ENCODE peak calls at places on chromosomes 6 and 20, in seven cellular contexts. X is PC-3, P is SK-N-SH, M is hepatocyte, L is Karpas-422, K is MM.1S, T is GM23248. G is an unnamed sample.

GRCh38 chr6:11632231-11632630 is 94.7 kb downstream of the TMEM170B start:
- DNase-seq in X (peak; percentile 70), P (no peak), M (peak; percentile 71), L (no peak), K (no peak), T (peak; percentile 19), G (no peak)

GRCh38 chr6:5996701-5997419 is 9.9 kb downstream of the NRN1 start:
- DNase-seq in X (no peak), P (peak; percentile 77), M (peak; percentile 44), L (peak; percentile 67), K (no peak), T (peak; percentile 84), G (no peak)

GRCh38 chr6:157596461-157596860 is 215.5 kb downstream of the ZDHHC14 start:
- DNase-seq in X (no peak), P (no peak), M (no peak), L (no peak), K (no peak), T (no peak), G (no peak)

GRCh38 chr20:8749101-8749500 is 319.8 kb upstream of the PLCB4 start:
- DNase-seq in X (no peak), P (no peak), M (no peak), L (no peak), K (no peak), T (peak; percentile 26), G (no peak)

GRCh38 chr6:135962731-135963130 is 111.2 kb downstream of the PDE7B start:
- DNase-seq in X (no peak), P (no peak), M (no peak), L (no peak), K (no peak), T (peak; percentile 84), G (no peak)

GRCh38 chr6:36357872-36358234 is 21.2 kb upstream of the BNIP5 start:
- DNase-seq in X (no peak), P (no peak), M (peak; percentile 48), L (no peak), K (no peak), T (no peak), G (no peak)

GRCh38 chr6:21749754-21750153 is 156.2 kb downstream of the SOX4 start:
- DNase-seq in X (no peak), P (peak; percentile 44), M (no peak), L (no peak), K (no peak), T (no peak), G (no peak)

GRCh38 chr6:21265264-21266044 is 328.1 kb upstream of the SOX4 start:
- DNase-seq in X (peak; percentile 86), P (no peak), M (no peak), L (no peak), K (no peak), T (peak; percentile 1), G (no peak)

GRCh38 chr6:79420054-79420453 is 117.2 kb downstream of the LCA5 start:
- DNase-seq in X (no peak), P (no peak), M (no peak), L (no peak), K (no peak), T (no peak), G (no peak)

GRCh38 chr20:58523072-58523681 is 8.0 kb upstream of the APCDD1L start:
- DNase-seq in X (no peak), P (peak; percentile 66), M (no peak), L (no peak), K (no peak), T (no peak), G (no peak)

GRCh38 chr20:58528412-58528811 is 13.2 kb upstream of the APCDD1L start:
- DNase-seq in X (no peak), P (no peak), M (no peak), L (no peak), K (no peak), T (no peak), G (no peak)

GRCh38 chr20:58524814-58525213 is 9.6 kb upstream of the APCDD1L start:
- DNase-seq in X (peak; percentile 88), P (no peak), M (no peak), L (no peak), K (no peak), T (peak; percentile 66), G (no peak)

GRCh38 chr20:58523916-58524315 is 8.7 kb upstream of the APCDD1L start:
- DNase-seq in X (no peak), P (no peak), M (no peak), L (no peak), K (no peak), T (peak; percentile 68), G (no peak)

DNA sequence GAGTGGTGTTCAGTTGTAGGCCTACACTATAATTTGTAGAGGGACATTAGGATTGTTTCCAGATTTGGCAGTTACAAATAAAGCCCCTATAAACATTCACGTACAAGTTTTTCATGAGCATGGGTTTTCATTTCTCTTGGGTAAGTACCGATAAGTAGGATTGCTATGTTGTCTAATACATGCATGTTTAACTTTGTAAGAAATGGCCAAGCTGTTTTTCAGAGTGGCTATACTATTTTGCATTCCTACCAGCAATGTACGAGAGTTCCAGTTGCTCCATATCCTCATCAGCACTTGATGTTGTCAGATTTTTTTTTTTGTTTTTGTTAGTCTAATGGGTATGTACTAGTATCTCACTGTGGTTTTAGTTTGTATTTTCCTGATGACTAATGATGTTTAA is 11.2 kb upstream of the APCDD1L start:
- DNase-seq in X (no peak), P (no peak), M (no peak), L (no peak), K (no peak), T (no peak), G (no peak)
- H3K9me2 ChIP-seq in X (no peaks in the 10 kb centered on the region), P (no peaks in the 10 kb centered on the region), M (no peaks in the 10 kb centered on the region), L (no peaks in the 10 kb centered on the region), K (no peaks in the 10 kb centered on the region), T (no peaks in the 10 kb centered on the region), G (no peaks in the 10 kb centered on the region)

DNA sequence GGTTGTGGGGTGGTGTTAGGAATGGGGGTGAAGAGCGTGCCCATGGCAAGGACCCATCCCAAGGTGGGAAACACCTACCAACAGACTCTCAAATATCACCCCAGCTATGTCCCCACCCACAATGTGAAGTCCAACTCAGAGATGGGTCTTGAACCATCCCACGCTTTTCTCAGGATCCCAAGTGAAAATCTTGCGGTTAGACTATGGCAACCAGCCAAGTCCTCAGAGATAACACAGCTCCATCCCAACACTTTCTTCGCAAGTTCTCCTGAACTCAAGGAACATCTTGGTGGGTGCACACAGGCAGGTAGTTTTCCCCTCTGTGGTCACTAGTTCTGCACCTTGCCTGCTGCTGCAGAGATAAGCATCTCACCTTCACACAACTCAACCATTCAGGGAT is 116.0 kb downstream of the CDC5L start:
- DNase-seq in X (no peak), P (no peak), M (no peak), L (no peak), K (no peak), T (no peak), G (no peak)
- H3K9me2 ChIP-seq in X (peaks cover 4% of the 10 kb centered on the region), P (no peaks in the 10 kb centered on the region), M (no peaks in the 10 kb centered on the region), L (no peaks in the 10 kb centered on the region), K (no peaks in the 10 kb centered on the region), T (no peaks in the 10 kb centered on the region), G (no peaks in the 10 kb centered on the region)

GRCh38 chr20:44745560-44746366 is at the start of gene KCNK15:
- DNase-seq in X (peak; percentile 16), P (peak; percentile 71), M (peak; percentile 60), L (no peak), K (no peak), T (peak; percentile 71), G (no peak)
- H3K9me2 ChIP-seq in X (no peaks in the 10 kb centered on the region), P (no peaks in the 10 kb centered on the region), M (no peaks in the 10 kb centered on the region), L (no peaks in the 10 kb centered on the region), K (no peaks in the 10 kb centered on the region), T (no peaks in the 10 kb centered on the region), G (no peaks in the 10 kb centered on the region)

GRCh38 chr6:159086033-159086618 is 41.3 kb upstream of the TAGAP start:
- DNase-seq in X (no peak), P (no peak), M (no peak), L (no peak), K (no peak), T (no peak), G (no peak)

GRCh38 chr6:159090530-159091306 is 45.9 kb upstream of the TAGAP start:
- DNase-seq in X (no peak), P (no peak), M (no peak), L (no peak), K (no peak), T (no peak), G (no peak)

GRCh38 chr6:159089909-159090308 is 45.1 kb upstream of the TAGAP start:
- DNase-seq in X (no peak), P (no peak), M (no peak), L (no peak), K (no peak), T (no peak), G (no peak)

GRCh38 chr6:159092631-159093030 is 47.8 kb upstream of the TAGAP start:
- DNase-seq in X (no peak), P (no peak), M (no peak), L (no peak), K (no peak), T (peak; percentile 23), G (no peak)

GRCh38 chr6:159089443-159089842 is 44.7 kb upstream of the TAGAP start:
- DNase-seq in X (no peak), P (no peak), M (no peak), L (no peak), K (no peak), T (no peak), G (no peak)
- H3K9me2 ChIP-seq in X (no peaks in the 10 kb centered on the region), P (no peaks in the 10 kb centered on the region), M (no peaks in the 10 kb centered on the region), L (no peaks in the 10 kb centered on the region), K (no peaks in the 10 kb centered on the region), T (no peaks in the 10 kb centered on the region), G (no peaks in the 10 kb centered on the region)

GRCh38 chr6:152221806-152222628 is 414.5 kb downstream of the ESR1 start:
- DNase-seq in X (no peak), P (no peak), M (no peak), L (no peak), K (no peak), T (no peak), G (peak; percentile 6)

GRCh38 chr6:152223622-152224021 is 413.5 kb downstream of the SYNE1 start:
- DNase-seq in X (no peak), P (no peak), M (no peak), L (no peak), K (no peak), T (no peak), G (no peak)

GRCh38 chr6:152220785-152221184 is 413.3 kb downstream of the ESR1 start:
- DNase-seq in X (no peak), P (no peak), M (no peak), L (no peak), K (no peak), T (no peak), G (no peak)

DNA sequence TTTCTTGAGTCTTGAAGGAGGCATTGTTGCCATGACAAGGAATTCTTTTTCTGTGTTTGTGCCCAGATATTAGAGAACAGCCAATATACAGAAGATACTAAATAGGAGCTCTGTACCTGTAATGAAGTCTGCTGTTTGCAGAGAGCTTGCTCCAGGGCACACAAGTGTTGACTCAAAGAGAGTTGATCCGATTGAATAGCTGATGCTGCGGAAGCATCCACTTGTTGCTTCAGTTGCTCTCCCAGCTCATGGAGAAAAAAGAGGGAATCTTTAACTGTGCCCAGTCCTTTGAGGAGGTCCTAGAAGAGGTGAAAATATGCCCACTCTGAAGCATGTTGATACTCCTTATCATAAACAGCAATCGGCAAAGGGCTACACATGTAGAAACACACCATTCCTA is 411.4 kb downstream of the ESR1 start:
- DNase-seq in X (no peak), P (no peak), M (no peak), L (no peak), K (no peak), T (no peak), G (no peak)
- H3K9me2 ChIP-seq in X (no peaks in the 10 kb centered on the region), P (no peaks in the 10 kb centered on the region), M (no peaks in the 10 kb centered on the region), L (no peaks in the 10 kb centered on the region), K (no peaks in the 10 kb centered on the region), T (no peaks in the 10 kb centered on the region), G (no peaks in the 10 kb centered on the region)

GRCh38 chr6:149534742-149535141 is 11.1 kb downstream of the PPIL4 start:
- DNase-seq in X (no peak), P (no peak), M (no peak), L (no peak), K (no peak), T (no peak), G (no peak)
- H3K9me2 ChIP-seq in X (no peaks in the 10 kb centered on the region), P (no peaks in the 10 kb centered on the region), M (no peaks in the 10 kb centered on the region), L (no peaks in the 10 kb centered on the region), K (no peaks in the 10 kb centered on the region), T (no peaks in the 10 kb centered on the region), G (no peaks in the 10 kb centered on the region)

G was measured in OCI-LY7.